ENCODE peak calls at places on chromosomes 6 and 20, in ten cellular contexts. A is epithelial cell of esophagus; C is nephron progenitor cell; N is fibroblast of gingiva; R is NCI-H1417; J is aorta; F is heart left ventricle; X is left colon; O is activated CD4-positive, alpha-beta T cell treated with anti-CD3 and anti-CD28 coated beads, Interleukin-2, amount 50 U/mL, for 24 hours; G is NCI-H774. H is an unnamed sample.

GRCh38 chr6:134196568-134197301 is 121.2 kb downstream of the SGK1 start:
- DNase-seq in A (no peak), C (no peak), N (no peak), R (no peak), J (no peak), F (no peak), X (no peak), O (no peak), G (no peak), H (no peak)

GRCh38 chr6:167825059-167825758 is 1.5 kb upstream of the AFDN start:
- DNase-seq in A (no peak), C (no peak), N (peak), R (peak), J (no peak), F (no peak), X (no peak), O (no peak), G (no peak), H (no peak)

GRCh38 chr6:147022041-147022440 is 182.2 kb upstream of the STXBP5 start:
- DNase-seq in A (peak), C (no peak), N (no peak), R (no peak), J (no peak), F (no peak), X (no peak), O (no peak), G (no peak), H (no peak)

GRCh38 chr6:150093397-150093796 is 24.5 kb upstream of the ULBP3 start:
- DNase-seq in A (no peak), C (no peak), N (no peak), R (no peak), J (no peak), F (no peak), X (no peak), O (no peak), G (no peak), H (no peak)

GRCh38 chr6:129683606-129684322 is 26.2 kb downstream of the ARHGAP18 start:
- DNase-seq in A (peak), C (no peak), N (peak), R (no peak), J (peak), F (peak), X (peak), O (peak), G (no peak), H (peak)

GRCh38 chr20:32702706-32703425 is 29.1 kb upstream of the C20orf203 start:
- DNase-seq in A (no peak), C (no peak), N (no peak), R (peak), J (no peak), F (no peak), X (no peak), O (no peak), G (peak), H (no peak)

GRCh38 chr20:36604952-36605308 is 649 bp upstream of the RAB5IF start:
- DNase-seq in A (peak), C (peak), N (no peak), R (peak), J (peak), F (peak), X (peak), O (no peak), G (peak), H (no peak)

GRCh38 chr6:10721850-10722569 is 860 bp upstream of the TMEM14C start:
- DNase-seq in A (no peak), C (no peak), N (no peak), R (peak), J (no peak), F (no peak), X (no peak), O (no peak), G (no peak), H (peak)

GRCh38 chr6:97392735-97393134 is 109.7 kb upstream of the MMS22L start:
- DNase-seq in A (no peak), C (no peak), N (no peak), R (no peak), J (no peak), F (no peak), X (no peak), O (no peak), G (no peak), H (no peak)

GRCh38 chr20:33917813-33918525 is 75.7 kb upstream of the RALY start:
- DNase-seq in A (no peak), C (no peak), N (no peak), R (no peak), J (no peak), F (no peak), X (no peak), O (no peak), G (no peak), H (no peak)

GRCh38 chr6:52497652-52498408 is 77.7 kb downstream of the EFHC1 start:
- DNase-seq in A (no peak), C (no peak), N (no peak), R (peak), J (no peak), F (peak), X (peak), O (no peak), G (peak), H (no peak)

GRCh38 chr20:34922654-34923381 is 32.8 kb downstream of the GSS start:
- DNase-seq in A (peak), C (no peak), N (peak), R (no peak), J (no peak), F (no peak), X (no peak), O (no peak), G (no peak), H (peak)

GRCh38 chr20:5636841-5637240 is 113.4 kb upstream of the SHLD1 start:
- DNase-seq in A (no peak), C (no peak), N (no peak), R (no peak), J (no peak), F (no peak), X (no peak), O (no peak), G (no peak), H (no peak)

GRCh38 chr6:112929661-112930060 is 582.5 kb downstream of the RFPL4B start:
- DNase-seq in A (no peak), C (no peak), N (no peak), R (no peak), J (no peak), F (no peak), X (no peak), O (no peak), G (no peak), H (no peak)

GRCh38 chr6:107330190-107330589 is 129.2 kb downstream of the PDSS2 start:
- DNase-seq in A (no peak), C (no peak), N (no peak), R (no peak), J (no peak), F (no peak), X (no peak), O (no peak), G (no peak), H (no peak)

GRCh38 chr20:21548390-21549035 is 34.6 kb upstream of the NKX2-2 start:
- DNase-seq in A (no peak), C (no peak), N (no peak), R (no peak), J (no peak), F (no peak), X (no peak), O (no peak), G (no peak), H (no peak)

H was measured in HepG2.